ENCODE peak calls at places on chromosomes 7 and 10, in four cellular contexts. One of them, this sample, is unnamed.

GRCh38 chr7:23216021-23216420 is 30.6 kb upstream of the GPNMB start:
- DNase-seq in hepatocyte: no peak
- DNase-seq in mammary epithelial cell: no peak
- DNase-seq in MCF 10A: no peak
- DNase-seq in this sample: no peak

GRCh38 chr7:6516387-6516983 is 34.8 kb downstream of the GRID2IP start:
- DNase-seq in hepatocyte: peak
- DNase-seq in mammary epithelial cell: peak
- DNase-seq in MCF 10A: peak
- DNase-seq in this sample: no peak

GRCh38 chr10:103333934-103334520 is 16.9 kb downstream of the PCGF6 start:
- DNase-seq in hepatocyte: peak
- DNase-seq in mammary epithelial cell: no peak
- DNase-seq in MCF 10A: peak
- DNase-seq in this sample: no peak

GRCh38 chr10:60312818-60313588 is 76.7 kb downstream of the ANK3 start:
- DNase-seq in hepatocyte: no peak
- DNase-seq in mammary epithelial cell: peak
- DNase-seq in MCF 10A: peak
- DNase-seq in this sample: no peak

GRCh38 chr7:132650498-132650897 is 74.2 kb upstream of the PLXNA4 start:
- DNase-seq in hepatocyte: peak
- DNase-seq in mammary epithelial cell: peak
- DNase-seq in MCF 10A: peak
- DNase-seq in this sample: no peak

GRCh38 chr10:48468866-48469511 is 135.9 kb downstream of the ARHGAP22 start:
- DNase-seq in hepatocyte: no peak
- DNase-seq in mammary epithelial cell: no peak
- DNase-seq in MCF 10A: no peak
- DNase-seq in this sample: no peak

GRCh38 chr7:128790297-128791037 is 1.3 kb upstream of the CCDC136 start:
- DNase-seq in hepatocyte: no peak
- DNase-seq in mammary epithelial cell: no peak
- DNase-seq in MCF 10A: no peak
- DNase-seq in this sample: no peak

GRCh38 chr10:120943542-120943941 is 92.4 kb downstream of the WDR11 start:
- DNase-seq in hepatocyte: no peak
- DNase-seq in mammary epithelial cell: no peak
- DNase-seq in MCF 10A: no peak
- DNase-seq in this sample: no peak

GRCh38 chr10:99612167-99612831 is 7.9 kb downstream of the SLC25A28 start:
- DNase-seq in hepatocyte: peak
- DNase-seq in mammary epithelial cell: peak
- DNase-seq in MCF 10A: peak
- DNase-seq in this sample: no peak

GRCh38 chr7:24779283-24779655 is 22.0 kb upstream of the GSDME start:
- DNase-seq in hepatocyte: no peak
- DNase-seq in mammary epithelial cell: no peak
- DNase-seq in MCF 10A: no peak
- DNase-seq in this sample: no peak

GRCh38 chr10:110081914-110082313 is 74.1 kb downstream of the ADD3 start:
- DNase-seq in hepatocyte: no peak
- DNase-seq in mammary epithelial cell: peak
- DNase-seq in MCF 10A: peak
- DNase-seq in this sample: no peak

GRCh38 chr10:50325449-50326188 is 74.3 kb upstream of the ASAH2 start:
- DNase-seq in hepatocyte: no peak
- DNase-seq in mammary epithelial cell: peak
- DNase-seq in MCF 10A: peak
- DNase-seq in this sample: no peak

GRCh38 chr10:124017729-124018128 is 75.7 kb downstream of the CHST15 start:
- DNase-seq in hepatocyte: no peak
- DNase-seq in mammary epithelial cell: no peak
- DNase-seq in MCF 10A: no peak
- DNase-seq in this sample: no peak

GRCh38 chr10:36182059-36182654 is 540.1 kb upstream of the FZD8 start:
- DNase-seq in hepatocyte: no peak
- DNase-seq in mammary epithelial cell: no peak
- DNase-seq in MCF 10A: no peak
- DNase-seq in this sample: no peak

GRCh38 chr10:121131014-121131413 is 279.9 kb downstream of the WDR11 start:
- DNase-seq in hepatocyte: no peak
- DNase-seq in mammary epithelial cell: no peak
- DNase-seq in MCF 10A: no peak
- DNase-seq in this sample: no peak

GRCh38 chr10:95312986-95313495 is 22.2 kb upstream of the PDLIM1 start:
- DNase-seq in hepatocyte: no peak
- DNase-seq in mammary epithelial cell: no peak
- DNase-seq in MCF 10A: no peak
- DNase-seq in this sample: no peak

DNA sequence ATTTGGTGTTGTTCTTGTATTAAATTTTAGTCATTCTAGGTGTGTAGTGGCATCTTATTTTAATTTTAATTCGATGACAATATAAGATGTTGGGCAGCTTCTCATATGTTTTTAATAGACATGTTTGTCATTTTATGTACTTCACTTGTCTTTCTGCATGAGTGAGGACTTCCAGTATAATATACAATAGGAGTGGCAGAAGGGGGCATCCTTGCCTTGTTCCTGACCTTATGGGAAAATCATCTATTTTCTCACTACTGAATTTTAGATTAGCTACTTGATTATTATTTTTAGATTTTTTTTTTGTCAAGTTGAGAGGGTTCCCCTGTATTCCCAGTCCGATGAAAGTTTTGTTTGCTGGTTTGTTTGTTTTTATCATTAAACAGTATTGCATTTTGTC is 495.2 kb upstream of the GRM3 start:
- DNase-seq in hepatocyte: no peak
- DNase-seq in mammary epithelial cell: no peak
- DNase-seq in MCF 10A: no peak
- DNase-seq in this sample: no peak
- TF ChIP-seq CTCF in hepatocyte: peak
- TF ChIP-seq CTCF in mammary epithelial cell: no peak
- TF ChIP-seq CTCF in MCF 10A: no peak
- TF ChIP-seq CTCF in this sample: no peak

DNA sequence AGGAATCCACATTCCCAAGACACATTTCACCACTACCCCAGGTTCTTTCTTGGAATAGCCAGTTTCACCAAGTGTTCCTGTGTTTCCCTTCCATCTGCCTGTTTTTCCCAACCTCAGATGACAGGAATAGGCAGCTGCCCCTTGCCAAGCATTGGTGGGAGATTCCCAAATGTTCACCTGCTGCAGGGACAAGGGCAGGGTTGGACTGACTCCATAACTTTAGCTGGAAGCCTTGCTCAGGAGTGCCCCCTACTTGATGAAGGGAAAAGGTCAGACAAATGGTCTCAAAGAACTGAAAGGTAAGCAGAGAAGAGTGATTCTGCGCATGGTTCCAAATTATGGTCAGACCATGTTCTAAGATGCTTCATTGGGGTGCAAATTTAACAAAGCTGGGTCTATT is 45.1 kb upstream of the LYZL1 start:
- DNase-seq in hepatocyte: no peak
- DNase-seq in mammary epithelial cell: peak
- DNase-seq in MCF 10A: peak
- DNase-seq in this sample: no peak
- TF ChIP-seq CTCF in hepatocyte: peak
- TF ChIP-seq CTCF in mammary epithelial cell: peak
- TF ChIP-seq CTCF in MCF 10A: peak
- TF ChIP-seq CTCF in this sample: peak

DNA sequence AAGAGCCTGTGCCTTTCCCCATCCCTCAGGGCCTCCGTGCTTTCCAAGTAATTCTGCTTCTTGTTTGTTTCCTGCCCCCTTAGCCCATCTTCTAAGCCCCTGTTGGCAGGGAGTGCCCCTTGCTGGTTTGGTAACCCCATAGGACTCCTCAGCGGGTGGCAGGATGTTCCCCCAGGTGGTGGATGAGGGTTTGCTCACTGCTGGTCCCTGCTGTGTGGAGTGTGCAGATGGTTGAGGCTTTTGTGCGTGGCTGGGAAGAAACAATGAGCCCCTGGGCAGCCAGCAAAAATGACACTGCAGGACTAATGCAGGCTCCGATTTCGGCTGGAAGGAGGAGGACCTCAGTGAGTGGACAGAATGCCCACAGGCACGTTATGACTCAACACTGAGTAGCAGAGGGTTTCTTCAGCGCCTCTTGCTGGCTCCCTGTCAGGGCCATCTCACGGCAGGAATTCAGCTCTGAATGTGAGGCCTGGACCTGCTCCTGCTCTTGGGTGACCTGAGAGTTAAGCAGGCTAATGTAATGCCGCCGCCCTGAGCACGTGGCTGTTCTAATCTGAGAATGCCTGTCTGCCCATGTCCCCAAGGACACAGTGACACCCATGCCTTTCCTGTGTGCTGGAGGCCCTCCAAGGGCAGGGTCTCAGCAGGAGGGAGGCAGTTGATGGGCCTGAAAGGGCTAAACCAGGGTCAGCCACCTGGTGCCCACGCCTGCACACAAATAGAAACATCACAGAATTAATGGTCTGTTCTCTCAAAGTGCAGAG is 16.6 kb downstream of the BAG3 start:
- DNase-seq in hepatocyte: peak
- DNase-seq in mammary epithelial cell: peak
- DNase-seq in MCF 10A: peak
- DNase-seq in this sample: no peak
- TF ChIP-seq CTCF in hepatocyte: no peak
- TF ChIP-seq CTCF in mammary epithelial cell: peak
- TF ChIP-seq CTCF in MCF 10A: no peak
- TF ChIP-seq CTCF in this sample: peak

DNA sequence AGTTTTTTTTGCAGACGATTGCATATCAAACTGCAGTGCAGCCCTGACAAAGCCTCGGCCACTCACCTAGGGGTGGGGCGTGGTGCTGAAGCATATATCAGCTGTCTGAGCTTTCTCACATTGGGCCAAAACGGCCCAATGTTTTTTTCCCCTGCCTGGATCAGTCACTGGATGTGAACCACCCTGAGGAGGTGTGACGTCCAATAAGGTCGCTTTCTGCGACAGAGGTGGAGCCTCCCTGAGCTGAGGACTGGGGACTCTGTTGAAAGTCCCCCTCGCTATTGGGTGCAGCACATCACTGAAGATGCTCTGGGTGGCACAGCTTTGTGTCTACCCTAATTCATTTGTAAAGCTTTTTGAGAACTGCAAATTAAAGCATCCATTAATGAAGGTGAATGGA is 60.9 kb downstream of the SEM1 start:
- DNase-seq in hepatocyte: no peak
- DNase-seq in mammary epithelial cell: no peak
- DNase-seq in MCF 10A: no peak
- DNase-seq in this sample: no peak
- TF ChIP-seq CTCF in hepatocyte: no peak
- TF ChIP-seq CTCF in mammary epithelial cell: no peak
- TF ChIP-seq CTCF in MCF 10A: no peak
- TF ChIP-seq CTCF in this sample: no peak

GRCh38 chr7:147859486-147859885 is 731.1 kb upstream of the C7orf33 start:
- DNase-seq in hepatocyte: no peak
- DNase-seq in mammary epithelial cell: no peak
- DNase-seq in MCF 10A: no peak
- DNase-seq in this sample: no peak

GRCh38 chr7:147861058-147861716 is 729.4 kb upstream of the C7orf33 start:
- DNase-seq in hepatocyte: no peak
- DNase-seq in mammary epithelial cell: no peak
- DNase-seq in MCF 10A: no peak
- DNase-seq in this sample: no peak

GRCh38 chr7:147858421-147858820 is 732.1 kb upstream of the C7orf33 start:
- DNase-seq in hepatocyte: no peak
- DNase-seq in mammary epithelial cell: no peak
- DNase-seq in MCF 10A: no peak
- DNase-seq in this sample: no peak

GRCh38 chr7:147861945-147862344 is 728.6 kb upstream of the C7orf33 start:
- DNase-seq in hepatocyte: no peak
- DNase-seq in mammary epithelial cell: no peak
- DNase-seq in MCF 10A: no peak
- DNase-seq in this sample: no peak
- TF ChIP-seq CTCF in hepatocyte: no peak
- TF ChIP-seq CTCF in mammary epithelial cell: no peak
- TF ChIP-seq CTCF in MCF 10A: no peak
- TF ChIP-seq CTCF in this sample: no peak

GRCh38 chr10:16116404-16117304 is 256.3 kb upstream of the MINDY3 start:
- DNase-seq in hepatocyte: peak
- DNase-seq in mammary epithelial cell: peak
- DNase-seq in MCF 10A: peak
- DNase-seq in this sample: no peak
- TF ChIP-seq CTCF in hepatocyte: peak
- TF ChIP-seq CTCF in mammary epithelial cell: peak
- TF ChIP-seq CTCF in MCF 10A: peak
- TF ChIP-seq CTCF in this sample: peak

DNA sequence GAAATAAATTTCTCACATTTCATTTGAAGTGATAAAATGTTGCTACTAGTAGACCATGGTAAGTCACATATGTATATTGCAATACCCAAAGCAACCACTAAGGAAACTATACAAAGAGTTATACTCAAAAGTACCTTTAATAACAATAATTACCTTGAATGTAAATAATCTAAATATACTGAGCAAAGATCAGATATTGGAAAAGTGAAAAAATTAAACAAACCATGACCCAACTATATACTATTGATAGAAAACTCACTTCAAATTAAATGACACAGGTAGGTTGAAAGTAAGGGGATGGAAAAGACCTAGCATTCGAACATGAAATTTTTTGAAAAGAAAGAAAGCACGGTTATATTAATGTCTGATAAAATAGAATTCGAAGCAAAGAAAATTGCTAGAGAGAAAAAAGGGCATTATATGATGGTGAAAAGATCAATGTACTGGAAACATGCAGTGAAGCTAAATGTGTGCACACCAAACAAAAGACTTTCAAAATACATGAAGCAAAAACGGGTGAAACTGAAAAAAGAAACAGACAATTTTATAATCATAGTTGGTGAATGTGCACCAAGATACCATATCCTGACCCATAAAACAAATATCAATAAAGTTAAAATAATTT is 29.1 kb downstream of the TFPI2 start:
- DNase-seq in hepatocyte: no peak
- DNase-seq in mammary epithelial cell: no peak
- DNase-seq in MCF 10A: no peak
- DNase-seq in this sample: no peak
- TF ChIP-seq CTCF in hepatocyte: no peak
- TF ChIP-seq CTCF in mammary epithelial cell: peak
- TF ChIP-seq CTCF in MCF 10A: peak
- TF ChIP-seq CTCF in this sample: peak

GRCh38 chr10:77251297-77252013 is 386.2 kb downstream of the KCNMA1 start:
- DNase-seq in hepatocyte: peak
- DNase-seq in mammary epithelial cell: peak
- DNase-seq in MCF 10A: peak
- DNase-seq in this sample: no peak
- TF ChIP-seq CTCF in hepatocyte: peak
- TF ChIP-seq CTCF in mammary epithelial cell: peak
- TF ChIP-seq CTCF in MCF 10A: peak
- TF ChIP-seq CTCF in this sample: peak

DNA sequence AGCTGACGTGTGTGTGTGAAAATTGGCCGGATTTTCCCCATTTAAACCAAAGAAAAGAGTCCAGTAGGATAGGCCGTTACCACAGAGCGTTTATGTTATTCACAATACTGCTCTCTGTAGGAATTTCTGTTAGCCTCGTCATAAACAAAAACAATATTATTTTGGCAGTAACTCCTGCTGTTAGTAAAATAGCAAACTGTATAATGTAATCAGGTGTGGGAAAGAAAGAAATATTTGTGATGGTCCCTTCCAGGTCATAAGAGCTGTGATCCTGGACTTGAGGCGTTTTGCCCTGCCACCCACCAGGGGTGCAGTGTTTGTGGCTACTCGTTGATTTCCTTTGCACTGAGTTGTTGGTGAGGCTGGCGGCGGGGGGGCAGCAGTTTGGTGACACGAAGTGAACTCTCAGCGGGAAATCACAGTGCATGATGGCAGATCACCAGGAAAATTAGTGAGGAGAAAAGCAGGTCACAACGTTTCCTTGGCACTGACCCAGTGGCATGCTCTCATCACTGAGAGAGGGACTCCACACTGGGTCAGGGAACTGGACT is 2.8 kb downstream of the EEPD1 start:
- DNase-seq in hepatocyte: peak
- DNase-seq in mammary epithelial cell: no peak
- DNase-seq in MCF 10A: no peak
- DNase-seq in this sample: no peak
- TF ChIP-seq CTCF in hepatocyte: no peak
- TF ChIP-seq CTCF in mammary epithelial cell: no peak
- TF ChIP-seq CTCF in MCF 10A: no peak
- TF ChIP-seq CTCF in this sample: no peak

This sample was measured in chondrocyte.